ENCODE peak calls at places on chromosomes 2 and 18, in four cellular contexts. S is fibroblast of mammary gland; L is smooth muscle cell of the brain vasculature; D is activated CD4-positive, alpha-beta T cell treated with anti-CD3 and anti-CD28 coated beads, Interleukin-2, amount 50 U/mL, for 24 hours. P is an unnamed sample.
A peak's percentile ranks its signal among the peaks of the same experiment; 100 is the strongest.

GRCh38 chr2:239239607-239240479 is 161.0 kb downstream of the HDAC4 start:
- DNase-seq in S (no peak), L (no peak), D (no peak), P (no peak)

GRCh38 chr2:10141736-10142639 is 19.4 kb downstream of the RRM2 start:
- DNase-seq in S (no peak), L (no peak), D (no peak), P (no peak)

GRCh38 chr2:204691911-204692510 is 146.7 kb downstream of the PARD3B start:
- DNase-seq in S (peak; percentile 91), L (peak; percentile 75), D (no peak), P (no peak)

GRCh38 chr2:237432484-237433092 is 18.6 kb upstream of the COL6A3 start:
- DNase-seq in S (peak; percentile 97), L (no peak), D (peak; percentile 57), P (no peak)

GRCh38 chr2:134549104-134549503 is 169.7 kb downstream of the TMEM163 start:
- DNase-seq in S (peak; percentile 78), L (no peak), D (no peak), P (no peak)

GRCh38 chr2:137741963-137742362 is 222.3 kb upstream of the HNMT start:
- DNase-seq in S (no peak), L (no peak), D (no peak), P (no peak)

GRCh38 chr2:9753276-9753600 is 90.0 kb upstream of the TAF1B start:
- DNase-seq in S (peak; percentile 97), L (no peak), D (peak; percentile 23), P (no peak)

GRCh38 chr18:22349966-22350365 is 67.7 kb downstream of the CTAGE1 start:
- DNase-seq in S (no peak), L (no peak), D (no peak), P (no peak)

GRCh38 chr2:6845312-6845711 is 20.4 kb downstream of the CMPK2 start:
- DNase-seq in S (no peak), L (no peak), D (no peak), P (no peak)

GRCh38 chr2:176102309-176102866 is 2.8 kb downstream of the HOXD12 start:
- DNase-seq in S (no peak), L (no peak), D (no peak), P (no peak)

GRCh38 chr2:187586091-187586632 is 31.9 kb upstream of the TFPI start:
- DNase-seq in S (peak; percentile 55), L (no peak), D (no peak), P (no peak)

GRCh38 chr2:74882299-74882687 is 48.4 kb downstream of the HK2 start:
- DNase-seq in S (no peak), L (no peak), D (no peak), P (no peak)

GRCh38 chr2:44456946-44457345 is 95.2 kb downstream of the CAMKMT start:
- DNase-seq in S (peak; percentile 51), L (no peak), D (no peak), P (no peak)

GRCh38 chr2:6412533-6413085 is 453.1 kb downstream of the CMPK2 start:
- DNase-seq in S (peak; percentile 23), L (no peak), D (no peak), P (no peak)

GRCh38 chr2:65529419-65529818 is 97.0 kb upstream of the SPRED2 start:
- DNase-seq in S (no peak), L (no peak), D (no peak), P (no peak)

GRCh38 chr2:166081131-166081632 is 46.6 kb downstream of the SCN1A start:
- DNase-seq in S (no peak), L (no peak), D (no peak), P (no peak)

GRCh38 chr2:155250800-155251199 is 552.3 kb downstream of the KCNJ3 start:
- DNase-seq in S (peak; percentile 0), L (no peak), D (no peak), P (no peak)

GRCh38 chr2:38233231-38233983 is 143.7 kb downstream of the ATL2 start:
- DNase-seq in S (peak; percentile 94), L (no peak), D (no peak), P (no peak)

GRCh38 chr2:128311755-128312341 is 6.8 kb downstream of the HS6ST1 start:
- DNase-seq in S (no peak), L (no peak), D (no peak), P (no peak)

GRCh38 chr2:225244933-225245332 is 154.6 kb upstream of the NYAP2 start:
- DNase-seq in S (no peak), L (no peak), D (no peak), P (no peak)

GRCh38 chr2:201680743-201681142 is 17.7 kb downstream of the MPP4 start:
- DNase-seq in S (peak; percentile 21), L (no peak), D (no peak), P (no peak)

GRCh38 chr18:35619468-35619867 is 37.9 kb downstream of the GALNT1 start:
- DNase-seq in S (peak; percentile 24), L (no peak), D (no peak), P (no peak)

GRCh38 chr2:239312741-239313246 is 88.0 kb downstream of the HDAC4 start:
- DNase-seq in S (peak; percentile 19), L (no peak), D (no peak), P (peak; percentile 59)

GRCh38 chr2:55025627-55026026 is 24.6 kb downstream of the RTN4 start:
- DNase-seq in S (no peak), L (no peak), D (no peak), P (no peak)

GRCh38 chr2:181788883-181789555 is 102.5 kb upstream of the ITPRID2 start:
- DNase-seq in S (no peak), L (no peak), D (no peak), P (no peak)

GRCh38 chr2:64263315-64263714 is 119.1 kb upstream of the PELI1 start:
- DNase-seq in S (peak; percentile 93), L (peak; percentile 72), D (no peak), P (no peak)

GRCh38 chr18:69715322-69715721 is 232.4 kb downstream of the CD226 start:
- DNase-seq in S (no peak), L (no peak), D (no peak), P (no peak)

GRCh38 chr2:232422051-232422450 is 15.4 kb downstream of the ALPG start:
- DNase-seq in S (no peak), L (no peak), D (no peak), P (peak; percentile 10)

GRCh38 chr2:147331790-147332419 is 512.9 kb upstream of the ACVR2A start:
- DNase-seq in S (peak; percentile 64), L (no peak), D (no peak), P (no peak)

GRCh38 chr2:108444941-108445840 is 3.8 kb upstream of the GCC2 start:
- DNase-seq in S (peak; percentile 24), L (no peak), D (no peak), P (no peak)